ENCODE peak calls at places on chromosomes 3 and 15, in ten cellular contexts. L is naive B cell, F is RPMI7951, E is colonic mucosa, R is NCI-H524 treated with DMSO at 0.1 percent for 48 hours, O is A549, I is NCI-H460, J is ACHN, U is AG04449, N is EL. G is an unnamed sample.

GRCh38 chr3:194134231-194134756 is 1.7 kb upstream of the HES1 start:
- DNase-seq in E (no peak), J (peak; percentile 65), L (peak; percentile 82), I (no peak), R (no peak), U (no peak), O (no peak), F (peak; percentile 96), N (no peak), G (no peak)

GRCh38 chr3:2714856-2715255 is 395.3 kb downstream of the IL5RA start:
- DNase-seq in E (no peak), F (no peak), L (no peak), U (no peak), R (no peak), O (no peak), I (no peak), J (no peak), N (no peak), G (no peak)

GRCh38 chr15:48466825-48467224 is 135.6 kb downstream of the DUT start:
- DNase-seq in N (no peak), O (no peak), R (no peak), J (peak; percentile 44), L (no peak), U (no peak), F (no peak), E (no peak), I (no peak), G (peak; percentile 15)

GRCh38 chr3:25885544-25885943 is 95.7 kb downstream of the OXSM start:
- DNase-seq in E (no peak), O (no peak), U (no peak), I (no peak), F (peak; percentile 26), J (peak; percentile 51), L (no peak), N (peak; percentile 77), R (no peak), G (peak; percentile 66)

GRCh38 chr3:58462829-58463180 is 29.1 kb upstream of the KCTD6 start:
- DNase-seq in J (no peak), R (no peak), F (no peak), U (no peak), E (no peak), N (no peak), I (no peak), O (no peak), L (no peak), G (no peak)

GRCh38 chr3:69716119-69716518 is 23.1 kb upstream of the MITF start:
- DNase-seq in J (no peak), F (no peak), I (no peak), R (no peak), O (no peak), U (no peak), L (no peak), E (no peak), N (no peak), G (no peak)

GRCh38 chr15:44536298-44536961 is 517 bp upstream of the EIF3J start:
- DNase-seq in E (peak; percentile 91), U (peak; percentile 37), F (peak; percentile 91), O (no peak), L (no peak), J (peak; percentile 86), I (peak; percentile 87), R (peak; percentile 71), N (peak; percentile 92), G (peak; percentile 33)

GRCh38 chr3:178097576-178097975 is 438.7 kb upstream of the KCNMB2 start:
- DNase-seq in F (peak; percentile 33), N (peak; percentile 55), O (peak; percentile 3), U (peak; percentile 74), I (peak; percentile 14), R (no peak), J (no peak), E (no peak), L (no peak), G (peak; percentile 13)

GRCh38 chr3:148226246-148226645 is 471.5 kb upstream of the AGTR1 start:
- DNase-seq in I (no peak), N (no peak), U (no peak), O (no peak), J (no peak), R (no peak), E (no peak), L (no peak), F (no peak), G (no peak)

GRCh38 chr3:193292386-193292785 is 51.4 kb downstream of the PLAAT1 start:
- DNase-seq in N (no peak), L (no peak), E (no peak), J (no peak), O (no peak), F (peak; percentile 17), I (no peak), U (no peak), R (no peak), G (no peak)

GRCh38 chr3:78481050-78481449 is 1286.7 kb downstream of the ROBO1 start:
- DNase-seq in L (no peak), J (no peak), N (no peak), R (no peak), F (no peak), I (no peak), O (no peak), E (no peak), U (no peak), G (no peak)

GRCh38 chr15:86347245-86347644 is 267.6 kb downstream of the AGBL1 start:
- DNase-seq in U (no peak), J (no peak), N (no peak), E (no peak), F (peak; percentile 20), O (no peak), L (no peak), I (no peak), R (no peak), G (no peak)

GRCh38 chr15:66661432-66662096 is 40.5 kb upstream of the SMAD6 start:
- DNase-seq in L (no peak), J (no peak), E (no peak), F (no peak), O (no peak), U (no peak), I (no peak), R (no peak), N (no peak), G (no peak)

GRCh38 chr15:63401078-63401477 is 19.4 kb upstream of the CA12 start:
- DNase-seq in N (no peak), J (no peak), F (no peak), U (no peak), O (no peak), E (no peak), R (no peak), L (no peak), I (no peak), G (no peak)

GRCh38 chr3:14867936-14868570 is 49.3 kb downstream of the FGD5 start:
- DNase-seq in J (no peak), F (no peak), O (no peak), I (no peak), R (no peak), L (no peak), N (no peak), U (no peak), E (no peak), G (no peak)

GRCh38 chr15:84859143-84859542 is 25.3 kb upstream of the SLC28A1 start:
- DNase-seq in O (no peak), E (peak; percentile 48), J (no peak), F (no peak), L (no peak), U (no peak), R (no peak), I (no peak), N (no peak), G (no peak)

GRCh38 chr3:196399485-196399945 is 32.7 kb downstream of the UBXN7 start:
- DNase-seq in J (peak; percentile 75), U (no peak), F (peak; percentile 93), E (no peak), O (peak; percentile 5), L (no peak), N (peak; percentile 85), I (peak; percentile 12), R (no peak), G (peak; percentile 7)

GRCh38 chr3:97823503-97824004 is 1.7 kb downstream of the CRYBG3 start:
- DNase-seq in F (peak; percentile 26), O (no peak), L (no peak), J (no peak), E (no peak), N (peak; percentile 11), U (no peak), I (no peak), R (no peak), G (no peak)

GRCh38 chr15:75202251-75203016 is 752 bp downstream of the C15orf39 start:
- DNase-seq in E (peak; percentile 83), J (peak; percentile 69), O (peak; percentile 72), L (peak; percentile 89), R (no peak), U (peak; percentile 10), N (peak; percentile 80), I (peak; percentile 41), F (peak; percentile 85), G (no peak)

GRCh38 chr3:113148307-113148703 is 63.1 kb upstream of the BOC start:
- DNase-seq in J (no peak), U (no peak), L (no peak), E (peak; percentile 47), F (peak; percentile 41), R (no peak), O (no peak), N (no peak), I (no peak), G (no peak)

GRCh38 chr3:134651347-134652041 is 672 bp upstream of the KY start:
- DNase-seq in O (no peak), I (no peak), L (no peak), N (peak; percentile 31), E (no peak), R (no peak), J (no peak), F (peak; percentile 35), U (no peak), G (no peak)

GRCh38 chr3:9715764-9716437 is 12.3 kb downstream of the CPNE9 start:
- DNase-seq in R (no peak), L (no peak), U (peak; percentile 29), I (peak; percentile 74), F (peak; percentile 90), J (peak; percentile 91), N (peak; percentile 88), O (peak; percentile 78), E (peak; percentile 63), G (peak; percentile 59)

GRCh38 chr3:135756016-135756695 is 209.4 kb upstream of the PPP2R3A start:
- DNase-seq in I (no peak), E (no peak), F (no peak), U (no peak), O (no peak), R (no peak), N (no peak), J (no peak), L (no peak), G (no peak)

GRCh38 chr3:149494022-149494758 is 19.7 kb downstream of the TM4SF4 start:
- DNase-seq in U (no peak), J (peak; percentile 35), R (no peak), O (peak; percentile 76), I (peak; percentile 61), F (peak; percentile 69), N (peak; percentile 60), E (peak; percentile 65), L (no peak), G (no peak)

GRCh38 chr3:160106905-160107861 is 118.0 kb upstream of the C3orf80 start:
- DNase-seq in N (no peak), I (no peak), O (peak; percentile 40), J (no peak), U (no peak), F (peak; percentile 60), L (no peak), E (peak; percentile 71), R (no peak), G (no peak)

GRCh38 chr15:57662091-57662744 is 44.3 kb upstream of the POLR2M start:
- DNase-seq in J (no peak), N (no peak), U (no peak), L (no peak), I (no peak), R (no peak), E (peak; percentile 68), F (no peak), O (no peak), G (no peak)

GRCh38 chr3:127694467-127695215 is 21.9 kb downstream of the ABTB1 start:
- DNase-seq in O (peak; percentile 85), J (peak; percentile 39), U (no peak), L (no peak), N (peak; percentile 19), E (peak; percentile 57), I (peak; percentile 52), F (peak; percentile 46), R (peak; percentile 29), G (no peak)

GRCh38 chr15:41610048-41610447 is 50.2 kb upstream of the MGA start:
- DNase-seq in J (no peak), R (peak; percentile 23), O (no peak), L (no peak), I (no peak), E (no peak), U (no peak), N (no peak), F (no peak), G (no peak)

G was measured in epithelial cell of proximal tubule.